ENCODE peak calls at places on chromosomes 3 and 15, in seven cellular contexts. R, L, T, B, Q, V and A are unnamed samples.

GRCh38 chr3:61589856-61590255 is 28.5 kb downstream of the PTPRG start:
- DNase-seq in R (no peak), V (no peak), Q (no peak), L (no peak), T (no peak), B (no peak), A (no peak)

GRCh38 chr3:15405448-15406050 is 21.8 kb downstream of the METTL6 start:
- DNase-seq in T (no peak), R (no peak), V (peak; percentile 2), B (peak; percentile 80), L (no peak), Q (no peak), A (peak; percentile 70)

GRCh38 chr3:52106951-52107611 is 47.1 kb downstream of the POC1A start:
- DNase-seq in B (no peak), V (no peak), R (no peak), Q (no peak), T (no peak), L (peak; percentile 34), A (no peak)

GRCh38 chr3:139653582-139653981 is 24.2 kb downstream of the NMNAT3 start:
- DNase-seq in V (no peak), T (no peak), Q (no peak), R (no peak), L (peak; percentile 66), B (no peak), A (no peak)

GRCh38 chr3:114764056-114764492 is 383.0 kb downstream of the ZBTB20 start:
- DNase-seq in B (no peak), T (no peak), V (no peak), L (no peak), Q (no peak), R (no peak), A (no peak)

GRCh38 chr3:45881031-45882022 is 5.0 kb upstream of the CCR9 start:
- DNase-seq in T (no peak), R (no peak), B (no peak), V (no peak), L (no peak), Q (no peak), A (no peak)

GRCh38 chr3:127491323-127491722 is 99.2 kb downstream of the TPRA1 start:
- DNase-seq in T (no peak), V (no peak), R (no peak), L (no peak), Q (no peak), B (no peak), A (no peak)

GRCh38 chr3:197356275-197356674 is 57.9 kb upstream of the DLG1 start:
- DNase-seq in T (no peak), Q (no peak), L (no peak), R (no peak), B (no peak), V (peak; percentile 65), A (no peak)

GRCh38 chr3:127680790-127681189 is 8.0 kb downstream of the ABTB1 start:
- DNase-seq in V (no peak), B (no peak), T (peak; percentile 40), L (no peak), Q (no peak), R (no peak), A (no peak)

GRCh38 chr15:69400850-69401249 is 13.3 kb upstream of the KIF23 start:
- DNase-seq in L (no peak), R (no peak), Q (no peak), V (no peak), B (peak; percentile 44), T (peak; percentile 63), A (no peak)

GRCh38 chr3:4531478-4532025 is 38.4 kb downstream of the ITPR1 start:
- DNase-seq in L (no peak), V (no peak), T (no peak), R (no peak), Q (no peak), B (no peak), A (no peak)

GRCh38 chr15:40272713-40273056 is 10.2 kb downstream of the ANKRD63 start:
- DNase-seq in Q (no peak), L (no peak), T (no peak), V (no peak), B (no peak), R (no peak), A (peak; percentile 13)

GRCh38 chr15:67973846-67974245 is 80.3 kb upstream of the PIAS1 start:
- DNase-seq in V (no peak), L (no peak), T (no peak), B (no peak), R (no peak), Q (no peak), A (no peak)

GRCh38 chr3:95508124-95508523 is 1306.3 kb upstream of the EPHA6 start:
- DNase-seq in L (no peak), T (no peak), R (no peak), V (no peak), B (no peak), Q (no peak), A (no peak)

GRCh38 chr3:66393486-66394260 is 107.1 kb downstream of the LRIG1 start:
- DNase-seq in R (no peak), Q (no peak), B (no peak), L (no peak), V (no peak), T (no peak), A (no peak)

GRCh38 chr3:105398407-105398806 is 31.7 kb downstream of the ALCAM start:
- DNase-seq in Q (no peak), R (no peak), T (no peak), V (no peak), L (no peak), B (no peak), A (no peak)

GRCh38 chr15:38809621-38810020 is 245.0 kb upstream of the RASGRP1 start:
- DNase-seq in B (no peak), V (no peak), L (no peak), Q (no peak), T (no peak), R (no peak), A (no peak)

GRCh38 chr15:91866971-91867372 is 13.5 kb downstream of the SLCO3A1 start:
- DNase-seq in V (peak; percentile 38), T (no peak), L (peak; percentile 60), B (no peak), Q (no peak), R (no peak), A (no peak)

GRCh38 chr3:64056616-64057165 is 33.4 kb upstream of the PSMD6 start:
- DNase-seq in R (no peak), B (no peak), L (no peak), T (no peak), V (no peak), Q (no peak), A (peak; percentile 8)

GRCh38 chr3:112004187-112004586 is 5.5 kb downstream of the TAGLN3 start:
- DNase-seq in Q (no peak), R (no peak), L (no peak), B (no peak), T (no peak), V (no peak), A (no peak)

GRCh38 chr15:69317392-69317841 is 18.7 kb downstream of the PAQR5 start:
- DNase-seq in V (no peak), B (no peak), T (no peak), Q (no peak), R (no peak), L (no peak), A (no peak)

GRCh38 chr3:170976190-170976519 is 50.4 kb downstream of the SLC2A2 start:
- DNase-seq in T (no peak), L (no peak), R (no peak), B (no peak), V (no peak), Q (no peak), A (no peak)

GRCh38 chr3:123800352-123800682 is 83.8 kb downstream of the MYLK start:
- DNase-seq in L (no peak), B (no peak), R (no peak), T (no peak), V (no peak), Q (no peak), A (peak; percentile 59)

GRCh38 chr3:136954246-136954645 is 3.5 kb upstream of the IL20RB start:
- DNase-seq in B (no peak), L (no peak), V (no peak), R (no peak), T (no peak), Q (no peak), A (no peak)

GRCh38 chr15:69275104-69275670 is 23.5 kb upstream of the PAQR5 start:
- DNase-seq in V (no peak), T (no peak), R (no peak), B (no peak), Q (no peak), L (no peak), A (peak; percentile 36)

GRCh38 chr3:2543247-2543646 is 444.6 kb downstream of the CNTN4 start:
- DNase-seq in B (no peak), L (no peak), V (no peak), R (no peak), T (no peak), Q (peak; percentile 55), A (no peak)

GRCh38 chr3:55746808-55747413 is 259.8 kb upstream of the WNT5A start:
- DNase-seq in L (no peak), Q (no peak), T (no peak), V (no peak), B (no peak), R (no peak), A (no peak)

GRCh38 chr3:49173792-49174170 is 2.4 kb downstream of the KLHDC8B start:
- DNase-seq in T (no peak), V (no peak), Q (no peak), L (no peak), B (no peak), R (no peak), A (peak; percentile 89)

GRCh38 chr3:86303935-86304334 is 687.0 kb downstream of the VGLL3 start:
- DNase-seq in R (no peak), L (no peak), B (no peak), Q (no peak), V (no peak), T (no peak), A (no peak)

GRCh38 chr3:123347691-123348264 is 101.1 kb downstream of the ADCY5 start:
- DNase-seq in T (no peak), R (no peak), B (peak; percentile 25), Q (no peak), L (no peak), V (no peak), A (no peak)

GRCh38 chr3:18284716-18285115 is 140.4 kb downstream of the SATB1 start:
- DNase-seq in R (no peak), B (no peak), Q (no peak), V (no peak), L (no peak), T (no peak), A (no peak)

GRCh38 chr3:174859109-174859735 is at the start of gene NAALADL2:
- DNase-seq in L (no peak), V (no peak), R (no peak), T (no peak), B (no peak), Q (no peak), A (no peak)

GRCh38 chr3:39146611-39147373 is 6.6 kb downstream of the CSRNP1 start:
- DNase-seq in B (no peak), Q (no peak), T (peak; percentile 81), R (peak; percentile 84), L (peak; percentile 79), V (no peak), A (peak; percentile 84)

GRCh38 chr15:86061581-86061980 is 18.1 kb upstream of the AGBL1 start:
- DNase-seq in V (no peak), B (no peak), T (no peak), R (no peak), Q (no peak), L (no peak), A (peak; percentile 98)

GRCh38 chr15:73369073-73369694 is 426 bp upstream of the HCN4 start:
- DNase-seq in T (no peak), L (no peak), V (no peak), Q (no peak), B (peak; percentile 69), R (no peak), A (no peak)

GRCh38 chr15:44435893-44436667 is 8.7 kb downstream of the CTDSPL2 start:
- DNase-seq in T (no peak), V (no peak), Q (no peak), R (no peak), L (no peak), B (no peak), A (no peak)